ENCODE peak calls at places on chromosomes 13 and 19, in ten cellular contexts. One of them, this sample, is unnamed.

GRCh38 chr19:53103903-53104203 is 631 bp upstream of the ZNF160 start:
- DNase-seq in breast epithelium: no peak
- DNase-seq in uterus: no peak
- DNase-seq in Caco-2: no peak
- DNase-seq in endothelial cell: no peak
- DNase-seq in keratinocyte: no peak
- DNase-seq in tibial nerve: no peak
- DNase-seq in vagina: no peak
- DNase-seq in lower lobe of right lung: no peak
- DNase-seq in hepatocyte: no peak
- DNase-seq in this sample: no peak

GRCh38 chr19:51417807-51418152 is 338 bp upstream of the SIGLEC10 start:
- DNase-seq in lower lobe of right lung: no peak
- DNase-seq in endothelial cell: no peak
- DNase-seq in breast epithelium: no peak
- DNase-seq in tibial nerve: no peak
- DNase-seq in hepatocyte: no peak
- DNase-seq in vagina: no peak
- DNase-seq in Caco-2: no peak
- DNase-seq in uterus: no peak
- DNase-seq in keratinocyte: no peak
- DNase-seq in this sample: no peak

GRCh38 chr19:16115309-16116039 is 3.8 kb downstream of the RAB8A start:
- DNase-seq in hepatocyte: no peak
- DNase-seq in breast epithelium: no peak
- DNase-seq in vagina: no peak
- DNase-seq in endothelial cell: no peak
- DNase-seq in uterus: no peak
- DNase-seq in keratinocyte: no peak
- DNase-seq in Caco-2: no peak
- DNase-seq in tibial nerve: no peak
- DNase-seq in lower lobe of right lung: no peak
- DNase-seq in this sample: no peak

GRCh38 chr13:95677564-95678386 is 836 bp downstream of the DNAJC3 start:
- DNase-seq in lower lobe of right lung: no peak
- DNase-seq in endothelial cell: no peak
- DNase-seq in uterus: no peak
- DNase-seq in keratinocyte: no peak
- DNase-seq in Caco-2: no peak
- DNase-seq in tibial nerve: no peak
- DNase-seq in vagina: no peak
- DNase-seq in hepatocyte: peak; percentile 25
- DNase-seq in breast epithelium: peak; percentile 44
- DNase-seq in this sample: no peak

GRCh38 chr19:14031719-14032480 is at the start of gene IL27RA:
- DNase-seq in lower lobe of right lung: peak; percentile 81
- DNase-seq in keratinocyte: no peak
- DNase-seq in endothelial cell: peak; percentile 52
- DNase-seq in uterus: peak; percentile 35
- DNase-seq in tibial nerve: peak; percentile 35
- DNase-seq in breast epithelium: peak; percentile 36
- DNase-seq in hepatocyte: peak; percentile 63
- DNase-seq in vagina: no peak
- DNase-seq in Caco-2: peak; percentile 63
- DNase-seq in this sample: peak; percentile 72

GRCh38 chr13:99157046-99157445 is 43.6 kb upstream of the UBAC2 start:
- DNase-seq in uterus: no peak
- DNase-seq in endothelial cell: no peak
- DNase-seq in hepatocyte: no peak
- DNase-seq in vagina: no peak
- DNase-seq in breast epithelium: no peak
- DNase-seq in keratinocyte: no peak
- DNase-seq in Caco-2: no peak
- DNase-seq in tibial nerve: no peak
- DNase-seq in lower lobe of right lung: no peak
- DNase-seq in this sample: no peak

GRCh38 chr13:100652510-100652909 is 22.1 kb downstream of the TMTC4 start:
- DNase-seq in tibial nerve: no peak
- DNase-seq in vagina: peak; percentile 10
- DNase-seq in lower lobe of right lung: no peak
- DNase-seq in uterus: no peak
- DNase-seq in hepatocyte: no peak
- DNase-seq in keratinocyte: no peak
- DNase-seq in endothelial cell: no peak
- DNase-seq in breast epithelium: no peak
- DNase-seq in Caco-2: no peak
- DNase-seq in this sample: no peak

GRCh38 chr19:43467730-43468129 is 2.3 kb upstream of the LYPD3 start:
- DNase-seq in endothelial cell: no peak
- DNase-seq in hepatocyte: no peak
- DNase-seq in lower lobe of right lung: no peak
- DNase-seq in keratinocyte: no peak
- DNase-seq in tibial nerve: no peak
- DNase-seq in uterus: no peak
- DNase-seq in Caco-2: no peak
- DNase-seq in vagina: no peak
- DNase-seq in breast epithelium: no peak
- DNase-seq in this sample: no peak

GRCh38 chr19:29450306-29450705 is 75.5 kb upstream of the VSTM2B start:
- DNase-seq in hepatocyte: no peak
- DNase-seq in breast epithelium: no peak
- DNase-seq in vagina: peak; percentile 34
- DNase-seq in tibial nerve: no peak
- DNase-seq in keratinocyte: no peak
- DNase-seq in uterus: no peak
- DNase-seq in lower lobe of right lung: no peak
- DNase-seq in Caco-2: no peak
- DNase-seq in endothelial cell: no peak
- DNase-seq in this sample: no peak

GRCh38 chr13:98944336-98944735 is 33.5 kb downstream of the DOCK9 start:
- DNase-seq in uterus: no peak
- DNase-seq in endothelial cell: no peak
- DNase-seq in keratinocyte: no peak
- DNase-seq in breast epithelium: no peak
- DNase-seq in lower lobe of right lung: no peak
- DNase-seq in vagina: no peak
- DNase-seq in tibial nerve: no peak
- DNase-seq in Caco-2: no peak
- DNase-seq in hepatocyte: no peak
- DNase-seq in this sample: no peak

GRCh38 chr13:45847554-45848224 is 3.9 kb downstream of the SIAH3 start:
- DNase-seq in vagina: no peak
- DNase-seq in keratinocyte: no peak
- DNase-seq in tibial nerve: no peak
- DNase-seq in endothelial cell: no peak
- DNase-seq in Caco-2: no peak
- DNase-seq in breast epithelium: no peak
- DNase-seq in uterus: no peak
- DNase-seq in lower lobe of right lung: no peak
- DNase-seq in hepatocyte: peak; percentile 16
- DNase-seq in this sample: no peak

DNA sequence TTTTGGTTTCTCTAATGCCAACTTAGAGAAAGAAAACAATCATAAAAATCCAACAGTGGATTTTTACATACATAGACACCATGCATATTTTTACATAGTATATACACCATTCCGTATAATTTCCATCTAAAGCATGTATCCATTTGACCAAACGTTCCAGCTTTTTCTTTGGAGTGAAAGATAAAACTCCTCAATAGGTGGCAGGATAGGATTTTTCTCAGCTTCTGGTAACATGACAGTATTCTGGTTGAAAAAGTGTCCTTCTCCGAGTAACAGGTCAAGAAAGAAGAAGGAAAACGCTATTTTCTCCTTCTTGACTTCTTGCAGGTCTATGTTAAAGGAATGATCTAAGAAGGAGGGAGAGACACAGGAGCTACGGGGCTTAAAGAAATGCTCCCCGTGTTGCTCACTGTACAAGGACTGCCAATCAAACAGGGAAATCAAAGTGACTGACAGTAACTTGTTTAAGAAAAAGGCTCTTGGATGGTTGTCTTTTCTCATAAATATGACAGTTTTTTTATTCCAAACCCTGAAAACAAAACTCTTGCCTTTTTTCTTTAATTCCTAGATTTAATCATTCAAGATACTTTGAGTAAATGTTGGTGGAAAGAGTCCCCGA is 11.5 kb downstream of the FLT1 start:
- DNase-seq in Caco-2: no peak
- DNase-seq in lower lobe of right lung: no peak
- DNase-seq in endothelial cell: no peak
- DNase-seq in uterus: no peak
- DNase-seq in keratinocyte: no peak
- DNase-seq in tibial nerve: no peak
- DNase-seq in vagina: no peak
- DNase-seq in hepatocyte: no peak
- DNase-seq in breast epithelium: no peak
- DNase-seq in this sample: no peak
- TF ChIP-seq CTCF in Caco-2: no peak
- TF ChIP-seq CTCF in lower lobe of right lung: no peak
- TF ChIP-seq CTCF in endothelial cell: no peak
- TF ChIP-seq CTCF in uterus: no peak
- TF ChIP-seq CTCF in keratinocyte: no peak
- TF ChIP-seq CTCF in tibial nerve: no peak
- TF ChIP-seq CTCF in vagina: no peak
- TF ChIP-seq CTCF in hepatocyte: peak; percentile 23
- TF ChIP-seq CTCF in breast epithelium: no peak
- TF ChIP-seq CTCF in this sample: no peak

GRCh38 chr13:94661396-94661795 is 50.9 kb downstream of the SOX21 start:
- DNase-seq in Caco-2: no peak
- DNase-seq in breast epithelium: no peak
- DNase-seq in endothelial cell: no peak
- DNase-seq in hepatocyte: no peak
- DNase-seq in vagina: no peak
- DNase-seq in keratinocyte: no peak
- DNase-seq in uterus: no peak
- DNase-seq in lower lobe of right lung: no peak
- DNase-seq in tibial nerve: no peak
- DNase-seq in this sample: no peak

GRCh38 chr13:94662274-94662945 is 49.9 kb downstream of the SOX21 start:
- DNase-seq in uterus: no peak
- DNase-seq in lower lobe of right lung: no peak
- DNase-seq in hepatocyte: no peak
- DNase-seq in vagina: no peak
- DNase-seq in tibial nerve: no peak
- DNase-seq in breast epithelium: no peak
- DNase-seq in keratinocyte: no peak
- DNase-seq in endothelial cell: no peak
- DNase-seq in Caco-2: no peak
- DNase-seq in this sample: no peak

GRCh38 chr13:94658926-94659649 is 53.3 kb downstream of the SOX21 start:
- DNase-seq in breast epithelium: no peak
- DNase-seq in hepatocyte: no peak
- DNase-seq in Caco-2: no peak
- DNase-seq in vagina: no peak
- DNase-seq in uterus: no peak
- DNase-seq in keratinocyte: no peak
- DNase-seq in endothelial cell: no peak
- DNase-seq in lower lobe of right lung: no peak
- DNase-seq in tibial nerve: no peak
- DNase-seq in this sample: no peak

GRCh38 chr13:94657167-94657566 is 55.2 kb downstream of the SOX21 start:
- DNase-seq in keratinocyte: no peak
- DNase-seq in breast epithelium: no peak
- DNase-seq in Caco-2: no peak
- DNase-seq in uterus: no peak
- DNase-seq in lower lobe of right lung: no peak
- DNase-seq in endothelial cell: no peak
- DNase-seq in tibial nerve: no peak
- DNase-seq in vagina: no peak
- DNase-seq in hepatocyte: no peak
- DNase-seq in this sample: no peak

GRCh38 chr13:94660695-94661324 is 51.5 kb downstream of the SOX21 start:
- DNase-seq in breast epithelium: no peak
- DNase-seq in tibial nerve: no peak
- DNase-seq in lower lobe of right lung: no peak
- DNase-seq in hepatocyte: no peak
- DNase-seq in keratinocyte: no peak
- DNase-seq in vagina: no peak
- DNase-seq in Caco-2: peak; percentile 60
- DNase-seq in uterus: no peak
- DNase-seq in endothelial cell: peak; percentile 15
- DNase-seq in this sample: no peak
- TF ChIP-seq CTCF in breast epithelium: no peak
- TF ChIP-seq CTCF in tibial nerve: no peak
- TF ChIP-seq CTCF in lower lobe of right lung: no peak
- TF ChIP-seq CTCF in hepatocyte: peak; percentile 38
- TF ChIP-seq CTCF in keratinocyte: no peak
- TF ChIP-seq CTCF in vagina: no peak
- TF ChIP-seq CTCF in Caco-2: peak; percentile 51
- TF ChIP-seq CTCF in uterus: no peak
- TF ChIP-seq CTCF in endothelial cell: no peak
- TF ChIP-seq CTCF in this sample: no peak

GRCh38 chr13:108218044-108218974 is at the start of gene ABHD13:
- DNase-seq in endothelial cell: peak; percentile 94
- DNase-seq in breast epithelium: peak; percentile 77
- DNase-seq in uterus: peak; percentile 93
- DNase-seq in keratinocyte: no peak
- DNase-seq in lower lobe of right lung: peak; percentile 93
- DNase-seq in tibial nerve: peak; percentile 69
- DNase-seq in vagina: no peak
- DNase-seq in hepatocyte: peak; percentile 96
- DNase-seq in Caco-2: peak; percentile 93
- DNase-seq in this sample: peak; percentile 74
- TF ChIP-seq CTCF in endothelial cell: no peak
- TF ChIP-seq CTCF in breast epithelium: no peak
- TF ChIP-seq CTCF in uterus: peak; percentile 28
- TF ChIP-seq CTCF in keratinocyte: no peak
- TF ChIP-seq CTCF in lower lobe of right lung: no peak
- TF ChIP-seq CTCF in tibial nerve: no peak
- TF ChIP-seq CTCF in vagina: no peak
- TF ChIP-seq CTCF in hepatocyte: no peak
- TF ChIP-seq CTCF in Caco-2: peak; percentile 1
- TF ChIP-seq CTCF in this sample: no peak

DNA sequence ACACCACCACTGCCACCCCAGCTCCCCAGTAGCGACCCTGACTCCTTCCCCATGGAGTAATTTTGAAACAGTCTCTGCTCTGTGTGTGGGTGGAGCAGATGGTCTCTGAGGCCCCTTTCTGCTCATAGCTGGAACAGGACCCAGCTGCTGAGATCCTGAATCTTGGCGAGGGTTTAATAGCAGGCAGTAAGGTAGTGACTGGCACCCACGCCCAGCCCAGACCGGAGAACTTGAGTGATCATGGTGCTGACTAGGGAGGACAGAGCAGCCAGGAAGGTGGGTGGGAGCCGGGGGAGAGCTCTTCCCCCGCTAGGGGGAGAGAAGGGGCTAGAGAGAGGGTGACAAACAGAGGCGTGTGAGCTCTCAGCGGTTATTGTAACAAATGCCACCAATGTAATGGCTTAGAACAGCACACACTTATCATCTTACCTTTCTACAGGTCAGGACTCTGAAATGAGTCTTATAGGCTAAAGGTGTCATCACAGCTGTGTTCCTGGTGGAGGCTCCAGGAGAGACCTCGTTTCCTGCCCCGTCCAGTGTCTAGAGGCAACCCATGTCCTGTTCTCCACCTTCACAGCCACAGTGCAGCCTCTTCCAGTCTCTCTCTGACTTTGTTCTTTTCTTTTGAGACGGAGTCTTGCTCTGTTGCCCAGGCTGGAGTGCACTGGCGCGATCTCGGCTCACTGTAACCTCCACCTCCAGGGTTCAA is 7.2 kb upstream of the ACER1 start:
- DNase-seq in Caco-2: no peak
- DNase-seq in vagina: no peak
- DNase-seq in endothelial cell: no peak
- DNase-seq in breast epithelium: no peak
- DNase-seq in lower lobe of right lung: no peak
- DNase-seq in keratinocyte: no peak
- DNase-seq in hepatocyte: no peak
- DNase-seq in uterus: no peak
- DNase-seq in tibial nerve: no peak
- DNase-seq in this sample: no peak
- TF ChIP-seq CTCF in Caco-2: peak; percentile 32
- TF ChIP-seq CTCF in vagina: no peak
- TF ChIP-seq CTCF in endothelial cell: no peak
- TF ChIP-seq CTCF in breast epithelium: no peak
- TF ChIP-seq CTCF in lower lobe of right lung: no peak
- TF ChIP-seq CTCF in keratinocyte: no peak
- TF ChIP-seq CTCF in hepatocyte: no peak
- TF ChIP-seq CTCF in uterus: no peak
- TF ChIP-seq CTCF in tibial nerve: no peak
- TF ChIP-seq CTCF in this sample: no peak